ENCODE peak calls at places on chromosome 11, in four cellular contexts. S is amygdala, J is lower leg skin, O is brain microvascular endothelial cell. Y is an unnamed sample.

GRCh38 chr11:47716692-47717091 is 1.5 kb upstream of the AGBL2 start:
- DNase-seq in J (no peak), S (no peak), O (no peak), Y (no peak)

GRCh38 chr11:66715346-66716085 is 13.5 kb downstream of the SPTBN2 start:
- DNase-seq in O (no peak), J (no peak), S (no peak), Y (no peak)

GRCh38 chr11:118605116-118605867 is 2.1 kb upstream of the PHLDB1 start:
- DNase-seq in O (peak), J (peak), S (no peak), Y (no peak)

GRCh38 chr11:85974126-85974525 is 94.8 kb downstream of the PICALM start:
- DNase-seq in O (peak), S (no peak), J (no peak), Y (no peak)

GRCh38 chr11:6321961-6322362 is 1.7 kb upstream of the CAVIN3 start:
- DNase-seq in O (peak), J (no peak), S (no peak), Y (no peak)

GRCh38 chr11:93166867-93167266 is 30.9 kb downstream of the SLC36A4 start:
- DNase-seq in O (no peak), J (no peak), S (no peak), Y (no peak)

GRCh38 chr11:83292709-83293435 is 6.7 kb upstream of the CCDC90B start:
- DNase-seq in J (no peak), O (peak), S (no peak), Y (no peak)

GRCh38 chr11:2368851-2369180 is 8.3 kb upstream of the CD81 start:
- DNase-seq in S (no peak), O (no peak), J (no peak), Y (no peak)

GRCh38 chr11:30511408-30511807 is 74.7 kb downstream of the MPPED2 start:
- DNase-seq in O (no peak), S (no peak), J (no peak), Y (no peak)

GRCh38 chr11:100741866-100742625 is 55.0 kb downstream of the ARHGAP42 start:
- DNase-seq in O (no peak), S (no peak), J (no peak), Y (no peak)

GRCh38 chr11:72591785-72592490 is 82.3 kb downstream of the PDE2A start:
- DNase-seq in S (peak), O (no peak), J (no peak), Y (no peak)

GRCh38 chr11:83025267-83025704 is 46.4 kb downstream of the RAB30 start:
- DNase-seq in J (peak), O (no peak), S (no peak), Y (no peak)

GRCh38 chr11:120906752-120907151 is 117.2 kb upstream of the TBCEL start:
- DNase-seq in O (no peak), J (no peak), S (no peak), Y (no peak)

GRCh38 chr11:87878373-87878779 is 296.9 kb downstream of the RAB38 start:
- DNase-seq in O (peak), S (no peak), J (no peak), Y (no peak)

GRCh38 chr11:111604392-111605009 is 2.3 kb downstream of the SIK2 start:
- DNase-seq in O (peak), J (no peak), S (no peak), Y (no peak)

GRCh38 chr11:98137437-98137836 is 883.3 kb upstream of the CNTN5 start:
- DNase-seq in J (no peak), S (no peak), O (no peak), Y (no peak)

GRCh38 chr11:62725686-62726085 is 1.6 kb downstream of the HNRNPUL2 start:
- DNase-seq in O (no peak), S (no peak), J (no peak), Y (no peak)

GRCh38 chr11:109132539-109132938 is 289.5 kb upstream of the C11orf87 start:
- DNase-seq in J (no peak), S (no peak), O (no peak), Y (no peak)

GRCh38 chr11:32448232-32448631 is 12.9 kb upstream of the WT1 start:
- DNase-seq in S (no peak), O (no peak), J (no peak), Y (no peak)

GRCh38 chr11:45264839-45265515 is 21.2 kb downstream of the SYT13 start:
- DNase-seq in J (no peak), S (no peak), O (peak), Y (no peak)

GRCh38 chr11:65305501-65306268 is 9.0 kb upstream of the CDC42EP2 start:
- DNase-seq in O (peak), J (no peak), S (no peak), Y (no peak)

GRCh38 chr11:13668957-13669521 is 571 bp downstream of the FAR1 start:
- DNase-seq in J (no peak), O (no peak), S (no peak), Y (no peak)

GRCh38 chr11:62830904-62831519 is 839 bp downstream of the STX5 start:
- DNase-seq in S (no peak), J (no peak), O (no peak), Y (no peak)

GRCh38 chr11:1668911-1669473 is 28.0 kb upstream of the KRTAP5-6 start:
- DNase-seq in O (no peak), J (no peak), S (no peak), Y (no peak)

GRCh38 chr11:7611411-7611810 is 61.9 kb downstream of the CYB5R2 start:
- DNase-seq in S (no peak), J (no peak), O (no peak), Y (no peak)

GRCh38 chr11:77547863-77548551 is 41.7 kb upstream of the AQP11 start:
- DNase-seq in O (peak), S (no peak), J (peak), Y (no peak)

GRCh38 chr11:29268733-29269132 is 748.1 kb downstream of the KCNA4 start:
- DNase-seq in J (no peak), S (no peak), O (no peak), Y (no peak)

GRCh38 chr11:82978422-82979099 is 77.0 kb downstream of the DDIAS start:
- DNase-seq in O (peak), J (no peak), S (no peak), Y (no peak)

GRCh38 chr11:96798445-96798844 is 408.6 kb downstream of the JRKL start:
- DNase-seq in O (no peak), J (no peak), S (no peak), Y (no peak)

GRCh38 chr11:102730036-102730815 is 5.5 kb upstream of the MMP8 start:
- DNase-seq in S (no peak), O (no peak), J (no peak), Y (no peak)

GRCh38 chr11:7637447-7638157 is 35.7 kb downstream of the CYB5R2 start:
- DNase-seq in J (peak), S (no peak), O (peak), Y (no peak)

GRCh38 chr11:61956191-61957027 is 6.3 kb downstream of the BEST1 start:
- DNase-seq in O (no peak), J (no peak), S (no peak), Y (no peak)

GRCh38 chr11:32385998-32386397 is 49.3 kb downstream of the WT1 start:
- DNase-seq in S (no peak), O (peak), J (no peak), Y (no peak)